ENCODE peak calls at places on chromosomes 7 and 10, in eight cellular contexts. D is PC-9, L is gastrocnemius medialis, V is MM.1S, Y is IMR-90, Z is colonic mucosa, U is upper lobe of right lung, H is A549. I is an unnamed sample.

GRCh38 chr7:137606061-137606674 is 240.6 kb downstream of the DGKI start:
- DNase-seq in L (no peak), U (no peak), Y (peak; percentile 71), Z (no peak), V (peak; percentile 80), H (peak; percentile 14), D (no peak), I (no peak)

GRCh38 chr10:1652151-1652550 is 85.2 kb downstream of the ADARB2 start:
- DNase-seq in D (no peak), V (no peak), L (no peak), H (no peak), U (peak; percentile 47), Y (no peak), Z (no peak), I (no peak)

GRCh38 chr7:112112822-112113255 is 93.4 kb downstream of the DOCK4 start:
- DNase-seq in D (no peak), U (no peak), L (no peak), H (no peak), Y (peak; percentile 54), V (peak; percentile 57), Z (no peak), I (no peak)

GRCh38 chr7:8433477-8434289 is at the start of gene NXPH1:
- DNase-seq in U (peak; percentile 62), Y (no peak), Z (no peak), V (peak; percentile 18), H (peak; percentile 20), L (no peak), D (no peak), I (no peak)

GRCh38 chr10:24382596-24382978 is 173.6 kb downstream of the KIAA1217 start:
- DNase-seq in V (peak; percentile 34), L (peak; percentile 60), Z (no peak), Y (no peak), U (no peak), H (no peak), D (no peak), I (no peak)

GRCh38 chr7:70338061-70338460 is 739.8 kb downstream of the AUTS2 start:
- DNase-seq in Z (no peak), H (no peak), V (no peak), L (no peak), Y (no peak), U (no peak), D (no peak), I (no peak)

GRCh38 chr7:136865236-136865635 is 3.2 kb upstream of the CHRM2 start:
- DNase-seq in L (no peak), U (no peak), H (no peak), Y (no peak), Z (no peak), V (no peak), D (no peak), I (no peak)

GRCh38 chr10:49690673-49691356 is 11.4 kb downstream of the C10orf53 start:
- DNase-seq in V (no peak), Y (peak; percentile 25), L (no peak), H (no peak), Z (no peak), D (no peak), U (no peak), I (no peak)

GRCh38 chr7:98021588-98022351 is 31.8 kb upstream of the OCM2 start:
- DNase-seq in U (peak; percentile 88), Z (peak; percentile 86), D (peak; percentile 85), L (peak; percentile 41), V (peak; percentile 68), H (peak; percentile 80), Y (peak; percentile 37), I (no peak)

GRCh38 chr7:12827920-12828319 is 140.5 kb downstream of the ARL4A start:
- DNase-seq in L (no peak), Z (no peak), V (no peak), Y (peak; percentile 60), D (no peak), H (no peak), U (no peak), I (peak; percentile 51)

GRCh38 chr10:117830832-117831231 is 215.9 kb downstream of the RAB11FIP2 start:
- DNase-seq in Y (no peak), V (no peak), L (no peak), U (no peak), D (no peak), Z (peak; percentile 34), H (no peak), I (no peak)

GRCh38 chr7:50676079-50676478 is 106.6 kb downstream of the GRB10 start:
- DNase-seq in L (no peak), V (no peak), U (no peak), Y (no peak), H (no peak), Z (no peak), D (no peak), I (no peak)

GRCh38 chr7:94247970-94248369 is 146.7 kb upstream of the COL1A2 start:
- DNase-seq in D (no peak), Z (no peak), L (no peak), H (no peak), V (peak; percentile 30), U (no peak), Y (no peak), I (no peak)

GRCh38 chr7:34036972-34037792 is 131.8 kb downstream of the BMPER start:
- DNase-seq in U (no peak), Z (no peak), Y (no peak), H (no peak), D (no peak), L (no peak), V (no peak), I (no peak)

GRCh38 chr10:18753496-18753895 is 94.3 kb downstream of the ARL5B start:
- DNase-seq in H (no peak), L (no peak), Z (no peak), U (no peak), D (no peak), V (no peak), Y (no peak), I (no peak)

GRCh38 chr7:25900245-25900644 is 251.8 kb upstream of the NFE2L3 start:
- DNase-seq in H (no peak), L (no peak), V (no peak), U (no peak), Y (no peak), Z (no peak), D (no peak), I (no peak)

GRCh38 chr7:92641921-92642511 is 51.8 kb upstream of the FAM133B start:
- DNase-seq in Y (peak; percentile 86), U (no peak), D (no peak), L (no peak), V (no peak), Z (no peak), H (no peak), I (peak; percentile 22)

GRCh38 chr7:152382244-152382643 is 53.6 kb downstream of the KMT2C start:
- DNase-seq in H (no peak), V (no peak), Y (no peak), U (no peak), L (no peak), Z (no peak), D (no peak), I (no peak)

GRCh38 chr7:27220440-27220955 is 20.6 kb upstream of the HOXA13 start:
- DNase-seq in L (no peak), V (no peak), D (no peak), Y (no peak), H (no peak), U (peak; percentile 55), Z (no peak), I (no peak)

GRCh38 chr7:774161-775109 is 47.4 kb upstream of the PRKAR1B start:
- DNase-seq in V (no peak), D (peak; percentile 37), H (peak; percentile 52), U (peak; percentile 77), Y (peak; percentile 20), L (peak; percentile 40), Z (peak; percentile 69), I (no peak)

DNA sequence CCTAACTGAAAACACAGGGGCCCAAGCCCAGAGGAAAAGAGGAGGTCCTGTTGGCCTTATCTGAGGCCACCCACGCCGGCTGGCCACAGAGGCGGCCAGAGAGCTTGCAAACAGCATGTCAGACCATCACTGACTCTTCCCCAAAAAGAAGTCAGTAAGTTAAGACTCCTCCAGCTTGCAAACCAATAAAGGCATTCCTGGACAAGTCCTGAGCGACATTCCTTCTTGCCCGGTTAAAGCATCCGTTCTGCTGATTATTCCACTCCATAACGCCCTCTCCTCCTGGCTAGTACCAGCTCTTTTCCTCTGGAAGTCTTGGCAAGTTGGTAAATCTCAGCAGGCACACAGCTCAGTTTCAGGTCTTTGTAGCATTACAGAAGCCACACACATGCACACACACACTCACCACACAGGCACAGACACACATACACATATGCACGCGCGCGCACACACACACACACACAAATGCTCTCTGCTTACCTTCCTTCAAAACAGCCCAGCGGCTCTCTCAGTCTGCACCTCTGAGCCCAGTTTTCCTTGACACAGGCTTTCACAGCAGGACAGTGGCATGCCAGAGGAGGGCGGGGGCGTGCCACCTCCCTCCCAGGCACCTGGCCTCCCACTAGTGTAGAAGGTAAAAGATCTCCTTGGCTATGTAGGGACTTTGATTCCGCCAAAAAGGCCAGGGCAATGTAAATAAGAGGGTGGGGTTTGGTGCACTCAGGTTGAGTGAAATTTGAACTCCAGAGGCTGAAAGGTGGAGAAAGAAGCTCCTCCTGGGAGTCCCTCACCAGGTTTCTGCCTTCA is 201.4 kb downstream of the TNS3 start:
- DNase-seq in L (no peak), H (no peak), U (peak; percentile 66), V (no peak), D (peak; percentile 79), Z (peak; percentile 78), Y (peak; percentile 73), I (no peak)
- H3K27ac ChIP-seq in L (no peak overlapping the region), H (peak overlapping the region; percentile 19), U (peak overlapping the region; percentile 63), V (no peak overlapping the region), D (no peak overlapping the region), Z (peak overlapping the region; percentile 66), Y (peak overlapping the region; percentile 19), I (peak overlapping the region; percentile 13)

GRCh38 chr7:29564455-29565185 is 985 bp downstream of the PRR15 start:
- DNase-seq in Z (peak; percentile 75), D (peak; percentile 96), Y (peak; percentile 2), U (peak; percentile 85), H (peak; percentile 68), V (peak; percentile 89), L (no peak), I (peak; percentile 24)
- H3K27ac ChIP-seq in Z (peak overlapping the region; percentile 83), D (peak overlapping the region; percentile 92), Y (no peak overlapping the region), U (no peak overlapping the region), H (peak overlapping the region; percentile 57), V (peak overlapping the region; percentile 90), L (no peak overlapping the region), I (peak overlapping the region; percentile 83)

DNA sequence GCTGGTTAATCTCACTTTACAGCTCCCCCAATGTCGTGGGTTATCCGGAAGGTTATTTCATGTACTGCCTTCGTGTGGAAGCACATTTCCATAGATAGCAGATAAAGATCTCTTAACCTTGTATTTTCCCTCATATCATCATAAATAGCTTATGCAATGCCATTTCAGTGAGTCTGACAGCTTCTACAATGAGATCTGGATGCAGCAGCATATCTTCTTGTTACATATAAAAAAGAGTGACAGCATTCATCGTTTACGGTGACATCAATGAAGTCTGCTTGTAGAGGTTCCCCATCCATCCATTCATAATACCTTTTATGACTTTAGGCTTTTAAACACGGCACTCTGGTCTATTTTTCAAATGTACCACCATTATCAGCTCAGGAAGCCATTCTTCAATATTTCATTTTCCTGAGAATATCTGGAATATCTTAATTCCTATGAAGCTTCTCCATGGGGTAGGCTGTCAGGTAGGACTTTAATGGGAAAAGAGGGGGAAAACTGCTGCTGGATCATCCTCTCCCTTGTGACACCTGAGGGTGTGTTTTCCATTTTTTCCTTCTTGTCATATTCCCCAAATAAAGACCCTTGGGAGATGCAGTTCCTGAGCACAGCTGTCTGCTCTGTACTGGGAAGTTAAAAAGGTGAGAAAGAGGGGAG is 51.9 kb upstream of the CTBP2 start:
- DNase-seq in L (no peak), H (no peak), V (no peak), Y (no peak), U (no peak), Z (no peak), D (no peak), I (no peak)
- H3K27ac ChIP-seq in L (no peak overlapping the region), H (no peak overlapping the region), V (no peak overlapping the region), Y (no peak overlapping the region), U (no peak overlapping the region), Z (no peak overlapping the region), D (no peak overlapping the region), I (no peak overlapping the region)

GRCh38 chr10:121078036-121078435 is 226.9 kb downstream of the WDR11 start:
- DNase-seq in D (no peak), H (no peak), U (no peak), Z (no peak), Y (no peak), L (no peak), V (no peak), I (no peak)
- H3K27ac ChIP-seq in D (no peak overlapping the region), H (no peak overlapping the region), U (peak overlapping the region; percentile 66), Z (no peak overlapping the region), Y (no peak overlapping the region), L (no peak overlapping the region), V (no peak overlapping the region), I (peak overlapping the region; percentile 84)

I was measured in epithelial cell of prostate.